ENCODE peak calls at places on chromosomes 2 and 18, in seven cellular contexts. X, L, C, R, G, O and U are unnamed samples.

GRCh38 chr2:197201874-197202273 is 108.7 kb downstream of the ANKRD44 start:
- DNase-seq in X (no peak), L (no peak), C (no peak), R (no peak), G (no peak), O (no peak), U (no peak)

GRCh38 chr2:119205001-119205669 is 18.5 kb upstream of the STEAP3 start:
- DNase-seq in X (no peak), L (no peak), C (no peak), R (no peak), G (no peak), O (no peak), U (no peak)

GRCh38 chr2:11026286-11026921 is 114.7 kb downstream of the KCNF1 start:
- DNase-seq in X (no peak), L (no peak), C (no peak), R (no peak), G (no peak), O (no peak), U (no peak)

GRCh38 chr2:50419778-50420177 is 612.2 kb downstream of the NRXN1 start:
- DNase-seq in X (no peak), L (no peak), C (no peak), R (no peak), G (no peak), O (no peak), U (no peak)

GRCh38 chr2:182018218-182018617 is 32.6 kb downstream of the PPP1R1C start:
- DNase-seq in X (no peak), L (no peak), C (no peak), R (no peak), G (no peak), O (no peak), U (no peak)

GRCh38 chr18:37484893-37485834 is 80.4 kb downstream of the CELF4 start:
- DNase-seq in X (no peak), L (no peak), C (peak), R (peak), G (peak), O (no peak), U (no peak)

GRCh38 chr18:12326711-12327460 is 18.8 kb downstream of the TUBB6 start:
- DNase-seq in X (no peak), L (no peak), C (no peak), R (no peak), G (no peak), O (no peak), U (no peak)

GRCh38 chr2:1930956-1931914 is 186.9 kb upstream of the PXDN start:
- DNase-seq in X (no peak), L (no peak), C (no peak), R (no peak), G (no peak), O (no peak), U (no peak)

GRCh38 chr2:70118798-70119454 is 31.6 kb downstream of the PCBP1 start:
- DNase-seq in X (no peak), L (no peak), C (no peak), R (peak), G (no peak), O (no peak), U (no peak)

GRCh38 chr2:218186355-218186766 is 19.6 kb upstream of the CXCR1 start:
- DNase-seq in X (peak), L (no peak), C (peak), R (peak), G (peak), O (peak), U (peak)

GRCh38 chr2:162782138-162782537 is 56.4 kb downstream of the KCNH7 start:
- DNase-seq in X (no peak), L (no peak), C (no peak), R (no peak), G (no peak), O (no peak), U (no peak)

GRCh38 chr2:28389399-28390240 is 3.0 kb upstream of the FOSL2 start:
- DNase-seq in X (no peak), L (no peak), C (no peak), R (no peak), G (no peak), O (peak), U (no peak)

GRCh38 chr2:20666114-20666363 is 905 bp upstream of the GDF7 start:
- DNase-seq in X (no peak), L (no peak), C (no peak), R (no peak), G (no peak), O (no peak), U (no peak)

GRCh38 chr18:49985246-49985645 is 171.9 kb upstream of the ACAA2 start:
- DNase-seq in X (no peak), L (no peak), C (no peak), R (no peak), G (no peak), O (no peak), U (no peak)

GRCh38 chr2:204152616-204153015 is 216.1 kb downstream of the ICOS start:
- DNase-seq in X (no peak), L (no peak), C (no peak), R (no peak), G (no peak), O (no peak), U (no peak)

GRCh38 chr2:28678175-28678855 is 73.3 kb upstream of the PPP1CB start:
- DNase-seq in X (no peak), L (no peak), C (peak), R (no peak), G (no peak), O (no peak), U (peak)

GRCh38 chr2:118371500-118371899 is 283.2 kb downstream of the INSIG2 start:
- DNase-seq in X (no peak), L (no peak), C (no peak), R (peak), G (peak), O (no peak), U (no peak)

GRCh38 chr2:190607657-190608357 is 41.1 kb upstream of the NAB1 start:
- DNase-seq in X (no peak), L (no peak), C (no peak), R (no peak), G (peak), O (no peak), U (no peak)

GRCh38 chr2:102350118-102350793 is 5.3 kb upstream of the IL18R1 start:
- DNase-seq in X (no peak), L (no peak), C (no peak), R (no peak), G (no peak), O (no peak), U (no peak)

GRCh38 chr2:20625920-20626697 is 24.8 kb downstream of the HS1BP3 start:
- DNase-seq in X (no peak), L (peak), C (no peak), R (no peak), G (no peak), O (peak), U (peak)

GRCh38 chr18:55090566-55091187 is 131.4 kb upstream of the CCDC68 start:
- DNase-seq in X (no peak), L (no peak), C (no peak), R (no peak), G (no peak), O (no peak), U (no peak)

GRCh38 chr2:173631123-173631450 is 276.4 kb downstream of the CDCA7 start:
- DNase-seq in X (no peak), L (no peak), C (no peak), R (no peak), G (peak), O (no peak), U (no peak)

GRCh38 chr2:113212245-113213060 is 38.7 kb downstream of the PSD4 start:
- DNase-seq in X (no peak), L (no peak), C (peak), R (no peak), G (no peak), O (no peak), U (peak)

GRCh38 chr2:224354631-224355211 is 47.2 kb downstream of the FAM124B start:
- DNase-seq in X (no peak), L (no peak), C (no peak), R (no peak), G (no peak), O (no peak), U (no peak)

GRCh38 chr2:11159574-11160170 is 4.4 kb downstream of the SLC66A3 start:
- DNase-seq in X (no peak), L (no peak), C (no peak), R (no peak), G (no peak), O (no peak), U (no peak)

GRCh38 chr2:19623488-19623887 is 265.1 kb upstream of the OSR1 start:
- DNase-seq in X (no peak), L (no peak), C (no peak), R (no peak), G (no peak), O (no peak), U (no peak)

GRCh38 chr18:3180325-3180724 is 39.4 kb downstream of the MYOM1 start:
- DNase-seq in X (no peak), L (no peak), C (no peak), R (no peak), G (no peak), O (no peak), U (no peak)

GRCh38 chr2:190634381-190634780 is 14.5 kb upstream of the NAB1 start:
- DNase-seq in X (no peak), L (no peak), C (no peak), R (no peak), G (no peak), O (no peak), U (no peak)

GRCh38 chr2:112583497-112584133 is 794 bp upstream of the CHCHD5 start:
- DNase-seq in X (no peak), L (no peak), C (no peak), R (peak), G (peak), O (no peak), U (no peak)

GRCh38 chr2:23926289-23926749 is 604 bp downstream of the ATAD2B start:
- DNase-seq in X (no peak), L (peak), C (peak), R (peak), G (peak), O (no peak), U (no peak)

GRCh38 chr2:100060875-100061274 is 81.5 kb downstream of the AFF3 start:
- DNase-seq in X (no peak), L (no peak), C (no peak), R (no peak), G (no peak), O (no peak), U (no peak)

GRCh38 chr2:8539743-8540551 is 141.9 kb upstream of the ID2 start:
- DNase-seq in X (no peak), L (no peak), C (no peak), R (no peak), G (no peak), O (no peak), U (peak)

GRCh38 chr2:106970471-106971261 is 84.7 kb upstream of the ST6GAL2 start:
- DNase-seq in X (no peak), L (no peak), C (no peak), R (no peak), G (peak), O (no peak), U (no peak)

GRCh38 chr2:1800716-1801388 is 56.5 kb upstream of the PXDN start:
- DNase-seq in X (no peak), L (no peak), C (no peak), R (no peak), G (no peak), O (no peak), U (no peak)

GRCh38 chr2:112142525-112143078 is 4.4 kb downstream of the FBLN7 start:
- DNase-seq in X (no peak), L (no peak), C (no peak), R (peak), G (no peak), O (no peak), U (no peak)

GRCh38 chr18:8084160-8084559 is 517.0 kb downstream of the PTPRM start:
- DNase-seq in X (no peak), L (no peak), C (no peak), R (peak), G (peak), O (no peak), U (peak)

GRCh38 chr18:28036481-28036880 is 140.4 kb downstream of the CDH2 start:
- DNase-seq in X (no peak), L (no peak), C (no peak), R (no peak), G (no peak), O (no peak), U (no peak)
- H3K4me3 ChIP-seq in X (no peak), L (no peak), C (no peak), R (no peak), G (no peak), O (no peak), U (no peak)

GRCh38 chr2:216773072-216773471 is 77.7 kb upstream of the IGFBP5 start:
- DNase-seq in X (no peak), L (no peak), C (no peak), R (peak), G (no peak), O (no peak), U (peak)

GRCh38 chr2:216774620-216775019 is 79.3 kb upstream of the IGFBP5 start:
- DNase-seq in X (no peak), L (no peak), C (no peak), R (peak), G (no peak), O (no peak), U (peak)

GRCh38 chr2:216776076-216776726 is 80.9 kb upstream of the IGFBP5 start:
- DNase-seq in X (no peak), L (no peak), C (peak), R (peak), G (no peak), O (no peak), U (no peak)

GRCh38 chr2:216774180-216774579 is 78.8 kb upstream of the IGFBP5 start:
- DNase-seq in X (no peak), L (no peak), C (no peak), R (no peak), G (no peak), O (no peak), U (no peak)

GRCh38 chr2:216775043-216775453 is 79.7 kb upstream of the IGFBP5 start:
- DNase-seq in X (no peak), L (no peak), C (no peak), R (peak), G (peak), O (no peak), U (peak)
- H3K27ac ChIP-seq in X (no peak), L (no peak), C (no peak), R (peak), G (no peak), O (no peak), U (peak)

DNA sequence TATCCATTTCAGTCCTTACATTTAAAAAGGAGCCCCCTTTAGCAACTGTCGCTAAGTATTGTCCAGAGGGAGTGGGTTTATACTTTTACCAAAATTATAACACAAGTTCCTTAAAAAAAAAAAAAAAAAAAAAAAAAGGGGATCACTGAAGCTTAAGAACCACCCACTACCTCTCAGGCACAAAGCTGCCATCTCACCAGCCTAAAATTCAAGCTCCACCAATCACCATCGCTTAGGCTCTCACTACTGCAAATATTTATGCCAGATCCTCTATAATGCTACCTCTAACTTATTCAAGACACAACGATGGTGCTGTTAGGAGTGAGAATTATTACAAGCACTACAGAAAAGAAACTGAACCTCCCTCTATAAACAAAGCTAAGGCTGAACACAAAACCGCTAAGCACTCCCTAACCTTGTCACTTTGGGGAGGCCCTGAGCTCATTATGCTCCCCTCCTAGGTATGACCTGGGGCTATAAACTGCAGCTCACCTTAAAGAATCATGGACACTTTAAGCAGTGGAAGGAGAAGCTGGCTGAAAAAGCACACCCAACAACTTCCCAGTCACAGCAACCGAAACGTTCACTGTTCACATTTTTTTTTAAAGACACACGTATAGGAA is 3.6 kb downstream of the FZD5 start:
- DNase-seq in X (no peak), L (no peak), C (no peak), R (peak), G (no peak), O (no peak), U (no peak)
- TF ChIP-seq POLR2A in X (no peak), L (no peak), C (no peak), R (no peak), G (no peak), O (no peak), U (no peak)

GRCh38 chr2:25980951-25981350 is 1.3 kb downstream of the KIF3C start:
- DNase-seq in X (no peak), L (peak), C (peak), R (no peak), G (no peak), O (no peak), U (no peak)
- H3K4me3 ChIP-seq in X (no peak), L (no peak), C (no peak), R (no peak), G (peak), O (no peak), U (no peak)

GRCh38 chr2:159136405-159136804 is 150.1 kb downstream of the WDSUB1 start:
- DNase-seq in X (no peak), L (no peak), C (no peak), R (no peak), G (no peak), O (no peak), U (no peak)
- H3K27ac ChIP-seq in X (no peak), L (no peak), C (peak), R (no peak), G (no peak), O (no peak), U (peak)

DNA sequence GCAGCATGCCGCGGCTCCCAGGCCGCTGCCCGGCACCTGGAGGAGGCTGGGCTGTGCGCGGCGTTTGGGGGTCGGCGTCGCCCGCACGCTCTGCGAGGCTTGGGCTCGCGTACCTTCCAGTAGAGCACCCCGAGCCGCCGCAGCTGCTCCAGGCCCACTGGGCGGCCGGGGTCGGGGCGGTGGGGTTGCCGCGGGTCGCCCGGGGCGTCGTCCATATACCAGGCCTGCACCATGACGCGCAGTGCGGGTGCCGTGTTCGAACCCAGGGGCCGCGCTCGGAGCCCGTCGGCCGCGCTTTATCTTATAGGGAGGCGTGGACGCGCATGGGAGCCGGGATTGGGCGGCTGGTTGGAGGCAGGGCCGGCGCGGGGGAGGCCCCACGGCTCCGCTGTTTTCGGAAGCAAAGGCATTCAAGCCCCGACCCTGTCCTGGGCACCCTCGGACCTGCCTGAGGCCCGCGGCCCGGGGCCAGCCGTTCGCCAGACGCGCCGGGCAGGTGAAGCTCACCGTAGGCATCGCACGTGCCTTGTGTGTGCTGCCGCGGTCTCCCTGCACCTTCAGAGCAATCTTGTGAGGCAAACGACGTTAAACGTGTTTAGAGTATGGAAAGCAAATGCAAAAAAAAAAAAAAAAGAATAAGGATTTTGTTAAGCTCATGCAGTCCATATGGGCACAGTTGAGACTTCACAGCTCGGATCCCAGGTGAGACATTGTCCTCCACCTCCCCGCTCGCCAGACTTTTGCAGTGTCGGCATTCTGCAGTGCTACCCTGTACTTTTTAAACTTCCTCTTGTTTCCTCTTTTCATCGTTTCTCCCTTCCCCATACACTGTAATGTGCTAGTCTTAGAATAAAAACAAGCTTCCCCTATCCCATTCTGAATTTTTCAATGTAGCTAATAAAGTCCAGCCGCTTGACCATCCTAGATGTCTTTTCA is at the start of gene ADI1:
- DNase-seq in X (peak), L (peak), C (peak), R (peak), G (peak), O (peak), U (peak)
- TF ChIP-seq POLR2A in X (peak), L (peak), C (peak), R (peak), G (peak), O (peak), U (peak)

GRCh38 chr2:32864337-32864736 is 82.4 kb upstream of the LTBP1 start:
- DNase-seq in X (no peak), L (no peak), C (no peak), R (no peak), G (no peak), O (no peak), U (no peak)

GRCh38 chr2:32863803-32864202 is 83.0 kb upstream of the LTBP1 start:
- DNase-seq in X (no peak), L (no peak), C (no peak), R (no peak), G (no peak), O (no peak), U (no peak)

GRCh38 chr2:32863326-32863725 is 83.4 kb upstream of the LTBP1 start:
- DNase-seq in X (no peak), L (no peak), C (no peak), R (no peak), G (no peak), O (no peak), U (no peak)

GRCh38 chr2:32864761-32865160 is 82.0 kb upstream of the LTBP1 start:
- DNase-seq in X (no peak), L (no peak), C (no peak), R (no peak), G (no peak), O (no peak), U (no peak)

DNA sequence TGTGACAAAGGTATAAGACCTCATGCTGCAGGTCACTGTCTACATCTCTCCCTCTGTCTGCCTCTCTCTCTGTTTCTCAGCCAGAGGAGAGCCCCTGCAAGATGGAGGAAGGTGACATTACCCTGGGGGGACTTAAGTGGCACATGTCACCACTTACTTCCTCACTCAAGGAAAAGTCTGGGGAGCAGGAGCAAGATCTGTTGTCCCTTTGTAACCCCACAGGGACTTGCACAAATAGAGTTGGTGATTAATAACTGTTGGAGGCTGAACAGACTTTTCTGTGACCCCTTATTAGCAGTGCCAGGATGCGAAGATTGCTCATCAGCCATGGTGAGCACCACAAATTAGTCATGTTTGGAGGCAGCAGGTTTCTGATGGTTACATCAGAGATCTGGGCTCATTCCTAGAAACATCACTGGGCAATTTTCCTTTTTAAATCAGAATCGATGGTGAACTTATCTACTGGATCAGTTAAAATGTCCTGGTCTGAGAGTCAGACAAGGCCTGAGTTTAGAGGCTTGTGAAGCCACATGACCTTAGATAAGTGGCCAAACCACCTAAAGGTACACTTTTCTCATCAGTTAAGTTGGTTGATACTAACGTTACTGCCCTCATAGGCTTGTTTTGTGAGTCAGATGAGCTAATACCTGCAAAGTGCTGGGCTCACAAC is 81.2 kb upstream of the LTBP1 start:
- DNase-seq in X (no peak), L (no peak), C (no peak), R (no peak), G (no peak), O (no peak), U (no peak)
- H3K4me3 ChIP-seq in X (no peak), L (no peak), C (no peak), R (no peak), G (no peak), O (no peak), U (no peak)